ENCODE peak calls at places on chromosomes 5 and 9, in eight cellular contexts. One of them, this sample, is unnamed. For H3K27me3, the result is how much of the 10 kb centered on the place peaks cover.

GRCh38 chr5:56829137-56829536 is 13.8 kb downstream of the MAP3K1 start:
- DNase-seq in heart left ventricle: no peak
- DNase-seq in lung: no peak
- DNase-seq in Peyer's patch: peak
- DNase-seq in dorsolateral prefrontal cortex: no peak
- DNase-seq in mesendoderm: no peak
- DNase-seq in lower lobe of right lung: no peak
- DNase-seq in cardiac muscle cell: no peak
- DNase-seq in this sample: no peak

GRCh38 chr5:156621719-156622118 is 228.4 kb upstream of the PPP1R2B start:
- DNase-seq in mesendoderm: no peak
- DNase-seq in lung: no peak
- DNase-seq in heart left ventricle: no peak
- DNase-seq in lower lobe of right lung: no peak
- DNase-seq in cardiac muscle cell: no peak
- DNase-seq in dorsolateral prefrontal cortex: no peak
- DNase-seq in Peyer's patch: no peak
- DNase-seq in this sample: no peak

GRCh38 chr9:109862452-109862851 is 82.5 kb downstream of the PALM2AKAP2 start:
- DNase-seq in lower lobe of right lung: no peak
- DNase-seq in lung: no peak
- DNase-seq in heart left ventricle: no peak
- DNase-seq in cardiac muscle cell: no peak
- DNase-seq in mesendoderm: peak
- DNase-seq in Peyer's patch: no peak
- DNase-seq in dorsolateral prefrontal cortex: no peak
- DNase-seq in this sample: no peak

GRCh38 chr5:163396941-163397340 is 40.5 kb upstream of the CCNG1 start:
- DNase-seq in dorsolateral prefrontal cortex: no peak
- DNase-seq in heart left ventricle: no peak
- DNase-seq in lung: no peak
- DNase-seq in mesendoderm: no peak
- DNase-seq in lower lobe of right lung: no peak
- DNase-seq in cardiac muscle cell: no peak
- DNase-seq in Peyer's patch: no peak
- DNase-seq in this sample: no peak

GRCh38 chr9:14393382-14393781 is 79.4 kb upstream of the NFIB start:
- DNase-seq in Peyer's patch: no peak
- DNase-seq in lower lobe of right lung: no peak
- DNase-seq in dorsolateral prefrontal cortex: no peak
- DNase-seq in cardiac muscle cell: no peak
- DNase-seq in lung: no peak
- DNase-seq in heart left ventricle: no peak
- DNase-seq in mesendoderm: no peak
- DNase-seq in this sample: no peak

GRCh38 chr5:11322133-11322532 is 561.1 kb upstream of the DAP start:
- DNase-seq in lung: no peak
- DNase-seq in dorsolateral prefrontal cortex: no peak
- DNase-seq in mesendoderm: no peak
- DNase-seq in cardiac muscle cell: no peak
- DNase-seq in lower lobe of right lung: no peak
- DNase-seq in Peyer's patch: no peak
- DNase-seq in heart left ventricle: no peak
- DNase-seq in this sample: no peak

GRCh38 chr5:23042231-23042630 is 189.1 kb upstream of the CDH12 start:
- DNase-seq in mesendoderm: no peak
- DNase-seq in lung: no peak
- DNase-seq in Peyer's patch: no peak
- DNase-seq in cardiac muscle cell: no peak
- DNase-seq in heart left ventricle: no peak
- DNase-seq in dorsolateral prefrontal cortex: no peak
- DNase-seq in lower lobe of right lung: no peak
- DNase-seq in this sample: no peak

GRCh38 chr5:39578887-39579497 is 154.2 kb upstream of the DAB2 start:
- DNase-seq in lung: no peak
- DNase-seq in mesendoderm: no peak
- DNase-seq in lower lobe of right lung: no peak
- DNase-seq in Peyer's patch: no peak
- DNase-seq in heart left ventricle: no peak
- DNase-seq in cardiac muscle cell: peak
- DNase-seq in dorsolateral prefrontal cortex: no peak
- DNase-seq in this sample: no peak

GRCh38 chr5:17081142-17081541 is 136.3 kb upstream of the BASP1 start:
- DNase-seq in lung: no peak
- DNase-seq in heart left ventricle: no peak
- DNase-seq in Peyer's patch: no peak
- DNase-seq in cardiac muscle cell: no peak
- DNase-seq in mesendoderm: peak
- DNase-seq in dorsolateral prefrontal cortex: no peak
- DNase-seq in lower lobe of right lung: no peak
- DNase-seq in this sample: no peak

GRCh38 chr5:66826696-66827095 is 230.5 kb downstream of the MAST4 start:
- DNase-seq in Peyer's patch: no peak
- DNase-seq in mesendoderm: no peak
- DNase-seq in lung: no peak
- DNase-seq in lower lobe of right lung: no peak
- DNase-seq in dorsolateral prefrontal cortex: no peak
- DNase-seq in heart left ventricle: no peak
- DNase-seq in cardiac muscle cell: peak
- DNase-seq in this sample: no peak

GRCh38 chr5:177330991-177331837 is 19.5 kb upstream of the MXD3 start:
- DNase-seq in lung: no peak
- DNase-seq in dorsolateral prefrontal cortex: peak
- DNase-seq in Peyer's patch: no peak
- DNase-seq in cardiac muscle cell: no peak
- DNase-seq in heart left ventricle: no peak
- DNase-seq in mesendoderm: no peak
- DNase-seq in lower lobe of right lung: peak
- DNase-seq in this sample: no peak

GRCh38 chr5:23208959-23209431 is 298.4 kb upstream of the PRDM9 start:
- DNase-seq in cardiac muscle cell: peak
- DNase-seq in heart left ventricle: no peak
- DNase-seq in mesendoderm: peak
- DNase-seq in Peyer's patch: no peak
- DNase-seq in lung: no peak
- DNase-seq in dorsolateral prefrontal cortex: no peak
- DNase-seq in lower lobe of right lung: no peak
- DNase-seq in this sample: no peak

GRCh38 chr5:87002485-87002884 is 265.2 kb upstream of the RASA1 start:
- DNase-seq in heart left ventricle: no peak
- DNase-seq in dorsolateral prefrontal cortex: no peak
- DNase-seq in lung: no peak
- DNase-seq in Peyer's patch: no peak
- DNase-seq in mesendoderm: no peak
- DNase-seq in cardiac muscle cell: no peak
- DNase-seq in lower lobe of right lung: no peak
- DNase-seq in this sample: no peak

GRCh38 chr5:95078868-95079267 is 206.0 kb downstream of the MCTP1 start:
- DNase-seq in dorsolateral prefrontal cortex: no peak
- DNase-seq in Peyer's patch: no peak
- DNase-seq in lower lobe of right lung: no peak
- DNase-seq in heart left ventricle: no peak
- DNase-seq in cardiac muscle cell: no peak
- DNase-seq in mesendoderm: no peak
- DNase-seq in lung: no peak
- DNase-seq in this sample: no peak

GRCh38 chr5:95080026-95080425 is 204.9 kb downstream of the MCTP1 start:
- DNase-seq in lung: no peak
- DNase-seq in dorsolateral prefrontal cortex: no peak
- DNase-seq in heart left ventricle: no peak
- DNase-seq in Peyer's patch: no peak
- DNase-seq in lower lobe of right lung: no peak
- DNase-seq in mesendoderm: no peak
- DNase-seq in cardiac muscle cell: no peak
- DNase-seq in this sample: no peak

GRCh38 chr5:95080456-95080855 is 204.4 kb downstream of the MCTP1 start:
- DNase-seq in cardiac muscle cell: no peak
- DNase-seq in Peyer's patch: no peak
- DNase-seq in mesendoderm: no peak
- DNase-seq in lower lobe of right lung: no peak
- DNase-seq in heart left ventricle: no peak
- DNase-seq in dorsolateral prefrontal cortex: no peak
- DNase-seq in lung: no peak
- DNase-seq in this sample: no peak

GRCh38 chr5:95083606-95084005 is 201.3 kb downstream of the MCTP1 start:
- DNase-seq in cardiac muscle cell: no peak
- DNase-seq in mesendoderm: no peak
- DNase-seq in dorsolateral prefrontal cortex: no peak
- DNase-seq in Peyer's patch: no peak
- DNase-seq in heart left ventricle: no peak
- DNase-seq in lower lobe of right lung: no peak
- DNase-seq in lung: no peak
- DNase-seq in this sample: no peak

GRCh38 chr5:95081500-95082355 is 203.2 kb downstream of the MCTP1 start:
- DNase-seq in cardiac muscle cell: no peak
- DNase-seq in dorsolateral prefrontal cortex: no peak
- DNase-seq in lung: peak
- DNase-seq in Peyer's patch: peak
- DNase-seq in heart left ventricle: peak
- DNase-seq in lower lobe of right lung: peak
- DNase-seq in mesendoderm: peak
- DNase-seq in this sample: no peak
- H3K27ac ChIP-seq in cardiac muscle cell: no peak
- H3K27ac ChIP-seq in dorsolateral prefrontal cortex: no peak
- H3K27ac ChIP-seq in lung: no peak
- H3K27ac ChIP-seq in Peyer's patch: no peak
- H3K27ac ChIP-seq in heart left ventricle: peak
- H3K27ac ChIP-seq in lower lobe of right lung: peak
- H3K27ac ChIP-seq in mesendoderm: no peak
- H3K27ac ChIP-seq in this sample: peak

DNA sequence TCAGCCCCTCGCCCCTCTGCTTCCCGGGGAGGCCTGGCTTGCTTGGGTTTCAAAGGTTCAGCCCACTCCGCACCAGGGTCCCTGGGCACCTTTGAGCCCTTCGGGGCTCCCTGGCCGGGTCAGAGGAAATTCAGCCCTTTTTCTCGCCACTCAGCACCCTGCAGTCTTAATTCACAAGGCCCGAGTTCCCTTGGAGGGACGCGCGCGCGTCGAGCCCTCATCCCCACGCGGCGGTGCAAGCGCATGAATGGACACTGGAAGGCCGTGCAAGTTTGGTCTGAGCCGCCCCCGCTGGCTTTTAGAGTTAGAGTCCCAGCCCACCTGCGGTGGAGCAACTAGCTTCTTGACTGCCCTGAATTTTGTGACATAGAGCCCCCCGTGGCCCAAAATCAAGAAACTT is 4.5 kb downstream of the EBF1 start:
- DNase-seq in mesendoderm: peak
- DNase-seq in lung: no peak
- DNase-seq in Peyer's patch: no peak
- DNase-seq in dorsolateral prefrontal cortex: no peak
- DNase-seq in cardiac muscle cell: no peak
- DNase-seq in lower lobe of right lung: no peak
- DNase-seq in heart left ventricle: no peak
- DNase-seq in this sample: no peak
- H3K27me3 ChIP-seq in mesendoderm: under half
- H3K27me3 ChIP-seq in lung: under half
- H3K27me3 ChIP-seq in Peyer's patch: under half
- H3K27me3 ChIP-seq in dorsolateral prefrontal cortex: under half
- H3K27me3 ChIP-seq in cardiac muscle cell: half or more
- H3K27me3 ChIP-seq in lower lobe of right lung: under half
- H3K27me3 ChIP-seq in heart left ventricle: under half
- H3K27me3 ChIP-seq in this sample: half or more

GRCh38 chr5:77311217-77311571 is 100.7 kb downstream of the PDE8B start:
- DNase-seq in heart left ventricle: no peak
- DNase-seq in lung: no peak
- DNase-seq in mesendoderm: no peak
- DNase-seq in dorsolateral prefrontal cortex: no peak
- DNase-seq in Peyer's patch: no peak
- DNase-seq in cardiac muscle cell: no peak
- DNase-seq in lower lobe of right lung: no peak
- DNase-seq in this sample: no peak
- H3K27ac ChIP-seq in heart left ventricle: no peak
- H3K27ac ChIP-seq in lung: no peak
- H3K27ac ChIP-seq in mesendoderm: no peak
- H3K27ac ChIP-seq in dorsolateral prefrontal cortex: no peak
- H3K27ac ChIP-seq in Peyer's patch: no peak
- H3K27ac ChIP-seq in cardiac muscle cell: no peak
- H3K27ac ChIP-seq in lower lobe of right lung: no peak
- H3K27ac ChIP-seq in this sample: no peak

GRCh38 chr9:126676102-126676684 is 62.5 kb downstream of the LMX1B start:
- DNase-seq in lower lobe of right lung: no peak
- DNase-seq in Peyer's patch: no peak
- DNase-seq in dorsolateral prefrontal cortex: no peak
- DNase-seq in mesendoderm: no peak
- DNase-seq in cardiac muscle cell: no peak
- DNase-seq in lung: no peak
- DNase-seq in heart left ventricle: no peak
- DNase-seq in this sample: no peak

GRCh38 chr9:126672634-126673284 is 59.0 kb downstream of the LMX1B start:
- DNase-seq in heart left ventricle: no peak
- DNase-seq in dorsolateral prefrontal cortex: no peak
- DNase-seq in lung: no peak
- DNase-seq in lower lobe of right lung: no peak
- DNase-seq in mesendoderm: no peak
- DNase-seq in Peyer's patch: no peak
- DNase-seq in cardiac muscle cell: no peak
- DNase-seq in this sample: no peak

GRCh38 chr9:126675147-126675467 is 61.4 kb downstream of the LMX1B start:
- DNase-seq in dorsolateral prefrontal cortex: no peak
- DNase-seq in lung: no peak
- DNase-seq in mesendoderm: no peak
- DNase-seq in cardiac muscle cell: no peak
- DNase-seq in heart left ventricle: no peak
- DNase-seq in lower lobe of right lung: no peak
- DNase-seq in Peyer's patch: no peak
- DNase-seq in this sample: no peak

GRCh38 chr9:126673689-126674364 is 60.1 kb downstream of the LMX1B start:
- DNase-seq in dorsolateral prefrontal cortex: no peak
- DNase-seq in cardiac muscle cell: peak
- DNase-seq in mesendoderm: no peak
- DNase-seq in lung: no peak
- DNase-seq in lower lobe of right lung: no peak
- DNase-seq in heart left ventricle: no peak
- DNase-seq in Peyer's patch: no peak
- DNase-seq in this sample: no peak

DNA sequence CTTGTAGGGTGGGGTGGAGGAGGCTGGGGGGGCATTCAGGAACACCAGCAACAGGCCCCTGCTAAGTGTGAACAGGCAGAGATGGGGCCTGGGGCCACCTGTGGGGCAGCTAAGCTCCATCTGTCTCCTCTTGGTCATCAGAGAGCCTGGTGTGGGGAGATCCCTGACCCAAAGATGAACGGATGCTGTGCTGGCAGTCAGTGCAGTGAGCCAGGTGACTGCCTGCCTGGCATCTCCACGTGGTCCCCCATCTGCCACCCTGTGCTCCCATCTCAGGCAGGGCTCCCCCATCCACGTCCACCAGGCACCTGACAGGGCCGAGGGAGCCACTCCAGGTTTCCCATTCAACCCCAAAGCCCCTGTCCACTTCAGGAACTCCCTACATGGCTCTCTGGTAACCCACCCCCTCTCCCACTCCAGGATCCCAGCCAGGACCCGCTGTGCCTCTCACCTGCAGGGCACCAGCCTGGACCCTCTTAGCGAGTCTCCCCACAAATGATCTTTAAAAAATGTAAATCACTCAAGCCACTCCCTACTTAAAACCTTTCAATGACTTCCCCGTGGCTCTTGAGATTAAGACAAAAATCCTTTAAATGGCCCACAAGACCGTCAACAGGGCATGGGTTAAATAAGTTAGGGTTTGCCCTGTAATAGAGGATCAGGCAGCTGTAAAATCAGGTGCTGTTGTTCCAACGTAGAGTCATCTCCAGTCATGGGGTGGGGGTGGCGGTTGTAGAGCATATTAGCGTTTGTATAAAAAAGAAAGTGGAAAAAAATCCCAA is 60.8 kb downstream of the LMX1B start:
- DNase-seq in dorsolateral prefrontal cortex: no peak
- DNase-seq in heart left ventricle: no peak
- DNase-seq in mesendoderm: no peak
- DNase-seq in lung: no peak
- DNase-seq in lower lobe of right lung: no peak
- DNase-seq in Peyer's patch: no peak
- DNase-seq in cardiac muscle cell: no peak
- DNase-seq in this sample: no peak
- H3K27me3 ChIP-seq in dorsolateral prefrontal cortex: under half
- H3K27me3 ChIP-seq in heart left ventricle: half or more
- H3K27me3 ChIP-seq in mesendoderm: half or more
- H3K27me3 ChIP-seq in lung: under half
- H3K27me3 ChIP-seq in lower lobe of right lung: half or more
- H3K27me3 ChIP-seq in Peyer's patch: under half
- H3K27me3 ChIP-seq in cardiac muscle cell: half or more
- H3K27me3 ChIP-seq in this sample: under half

This sample was measured in RWPE2.